ENCODE peak calls at places on chromosomes 11 and 22, in four cellular contexts. K is H9, S is A549, Z is activated B cell treated with CpG ODN at 0.5 μM for 24 hours. T is an unnamed sample.

GRCh38 chr11:33690290-33691050 is 10.2 kb downstream of the C11orf91 start:
- DNase-seq in K (no peak), S (peak), Z (no peak), T (peak)

GRCh38 chr11:1879941-1880720 is 11.6 kb downstream of the PRR33 start:
- DNase-seq in K (no peak), S (no peak), Z (peak), T (peak)

GRCh38 chr11:65792456-65792855 is 5.6 kb downstream of the OVOL1 start:
- DNase-seq in K (no peak), S (no peak), Z (no peak), T (no peak)

GRCh38 chr22:44590291-44590690 is 92.3 kb upstream of the RTL6 start:
- DNase-seq in K (no peak), S (no peak), Z (no peak), T (no peak)

GRCh38 chr22:19688301-19689290 is 25.7 kb upstream of the SEPTIN5 start:
- DNase-seq in K (no peak), S (no peak), Z (no peak), T (no peak)

GRCh38 chr11:89477175-89477574 is 14.0 kb downstream of the NOX4 start:
- DNase-seq in K (peak), S (peak), Z (no peak), T (no peak)

GRCh38 chr22:31728857-31729256 is 21.1 kb downstream of the PRR14L start:
- DNase-seq in K (no peak), S (no peak), Z (no peak), T (no peak)

GRCh38 chr11:59112494-59112893 is 5.5 kb downstream of the FAM111B start:
- DNase-seq in K (no peak), S (no peak), Z (no peak), T (no peak)

GRCh38 chr11:102760355-102761035 is 19.9 kb downstream of the MMP10 start:
- DNase-seq in K (no peak), S (peak), Z (no peak), T (no peak)

GRCh38 chr11:120180571-120181445 is 30.0 kb upstream of the OAF start:
- DNase-seq in K (peak), S (no peak), Z (peak), T (peak)

GRCh38 chr11:112564228-112564955 is 303.7 kb upstream of the PLET1 start:
- DNase-seq in K (no peak), S (no peak), Z (no peak), T (peak)

GRCh38 chr11:119051440-119052162 is 5.4 kb downstream of the HYOU1 start:
- DNase-seq in K (no peak), S (no peak), Z (peak), T (no peak)

GRCh38 chr22:48410536-48410935 is 1417.1 kb downstream of the BRD1 start:
- DNase-seq in K (no peak), S (no peak), Z (no peak), T (no peak)

GRCh38 chr11:42595856-42596255 is 715.9 kb upstream of the API5 start:
- DNase-seq in K (no peak), S (no peak), Z (no peak), T (no peak)

GRCh38 chr11:45737056-45737455 is 67.9 kb upstream of the SLC35C1 start:
- DNase-seq in K (no peak), S (no peak), Z (no peak), T (no peak)

GRCh38 chr22:42091446-42091764 is 833 bp upstream of the NDUFA6 start:
- DNase-seq in K (no peak), S (no peak), Z (no peak), T (no peak)

GRCh38 chr11:19445771-19446170 is 205.0 kb upstream of the E2F8 start:
- DNase-seq in K (no peak), S (no peak), Z (no peak), T (no peak)

GRCh38 chr11:68353118-68353517 is 40.7 kb downstream of the LRP5 start:
- DNase-seq in K (no peak), S (peak), Z (no peak), T (no peak)

GRCh38 chr11:69286358-69287327 is 7.3 kb upstream of the MYEOV start:
- DNase-seq in K (peak), S (no peak), Z (no peak), T (no peak)

GRCh38 chr22:48180631-48181030 is 1418.2 kb downstream of the TBC1D22A start:
- DNase-seq in K (peak), S (no peak), Z (no peak), T (peak)

GRCh38 chr11:120061761-120062560 is 76.0 kb downstream of the TRIM29 start:
- DNase-seq in K (peak), S (no peak), Z (no peak), T (peak)

DNA sequence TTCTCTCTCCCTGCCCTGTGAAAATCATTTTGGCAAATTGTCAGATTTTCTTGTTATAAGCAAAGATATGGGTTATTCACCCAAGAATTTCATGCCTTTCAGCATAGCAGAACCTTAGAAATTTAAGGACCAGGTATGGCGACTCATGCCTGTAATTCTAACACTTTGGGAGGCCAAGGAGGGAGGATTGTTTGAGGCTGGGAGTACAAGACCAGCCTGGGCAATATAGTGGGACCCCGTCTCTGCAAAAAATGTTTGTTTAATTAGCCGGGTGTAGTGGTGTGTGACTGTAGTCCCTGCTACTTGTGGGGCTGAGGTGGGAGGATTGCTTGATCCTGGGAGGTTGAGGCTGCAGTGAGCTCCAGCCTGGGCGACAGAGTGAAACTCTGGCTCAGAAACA is 27.6 kb downstream of the APLP2 start:
- DNase-seq in K (no peak), S (no peak), Z (no peak), T (no peak)
- TF ChIP-seq CTCF in K (no peak), S (no peak), Z (no peak), T (no peak)

GRCh38 chr11:86955111-86955673 is at the start of gene FZD4:
- DNase-seq in K (peak), S (peak), Z (peak), T (peak)
- TF ChIP-seq CTCF in K (no peak), S (no peak), Z (no peak), T (no peak)

GRCh38 chr22:26642465-26643367 is 14.7 kb upstream of the MIAT start:
- DNase-seq in K (peak), S (no peak), Z (no peak), T (no peak)
- TF ChIP-seq CTCF in K (peak), S (no peak), Z (no peak), T (no peak)

DNA sequence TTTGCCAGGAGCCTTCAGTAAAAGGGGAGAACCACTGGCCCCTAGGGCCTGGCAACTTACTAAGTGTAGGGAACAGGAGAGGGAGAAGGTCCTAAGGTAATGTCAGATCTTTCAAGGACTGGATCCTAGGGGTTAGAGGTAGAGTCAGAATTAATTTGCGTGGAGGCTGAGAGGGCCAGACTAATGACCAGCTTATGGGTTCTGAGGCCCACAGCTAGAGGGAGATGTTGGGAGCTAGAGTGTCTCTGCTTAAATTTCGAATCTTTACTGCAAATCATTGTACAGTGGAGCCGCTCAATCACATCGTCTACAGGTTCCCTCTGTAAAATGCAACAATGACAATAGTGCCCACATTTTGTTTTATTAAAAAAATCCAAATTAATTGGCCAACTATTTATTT is 31.4 kb downstream of the CLMP start:
- DNase-seq in K (no peak), S (no peak), Z (no peak), T (no peak)
- TF ChIP-seq CTCF in K (peak), S (no peak), Z (no peak), T (no peak)

GRCh38 chr22:49705631-49706352 is 121.9 kb downstream of the BRD1 start:
- DNase-seq in K (no peak), S (no peak), Z (no peak), T (no peak)

GRCh38 chr22:49704345-49705215 is 123.1 kb downstream of the BRD1 start:
- DNase-seq in K (no peak), S (no peak), Z (no peak), T (no peak)

GRCh38 chr22:49703391-49703926 is 124.2 kb downstream of the BRD1 start:
- DNase-seq in K (no peak), S (no peak), Z (no peak), T (peak)

GRCh38 chr22:49703990-49704344 is 123.7 kb downstream of the BRD1 start:
- DNase-seq in K (no peak), S (no peak), Z (no peak), T (peak)

GRCh38 chr22:49705216-49705600 is 122.5 kb downstream of the BRD1 start:
- DNase-seq in K (no peak), S (no peak), Z (no peak), T (no peak)
- TF ChIP-seq CTCF in K (no peak), S (no peak), Z (no peak), T (no peak)

DNA sequence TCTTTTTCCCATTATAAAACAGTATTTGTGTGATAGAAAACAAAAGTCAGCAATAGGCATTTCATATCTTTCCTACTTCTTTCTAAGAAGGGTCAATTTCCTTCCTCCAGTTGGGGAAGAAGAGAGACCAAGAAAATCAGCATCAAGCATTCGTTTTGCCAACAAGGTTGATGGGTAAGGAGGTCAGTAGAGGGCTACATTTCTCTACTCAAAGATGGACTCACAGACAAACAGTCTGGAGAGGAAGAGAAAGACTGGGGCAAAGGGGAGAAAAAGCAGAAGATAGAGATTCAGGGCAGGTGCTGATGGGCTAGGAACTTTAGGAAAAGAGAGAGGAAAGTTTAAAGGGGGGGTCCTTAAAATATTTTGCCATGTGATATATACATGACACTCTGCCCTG is 8.6 kb upstream of the MTNR1B start:
- DNase-seq in K (no peak), S (no peak), Z (no peak), T (no peak)
- TF ChIP-seq CTCF in K (no peak), S (no peak), Z (no peak), T (no peak)

DNA sequence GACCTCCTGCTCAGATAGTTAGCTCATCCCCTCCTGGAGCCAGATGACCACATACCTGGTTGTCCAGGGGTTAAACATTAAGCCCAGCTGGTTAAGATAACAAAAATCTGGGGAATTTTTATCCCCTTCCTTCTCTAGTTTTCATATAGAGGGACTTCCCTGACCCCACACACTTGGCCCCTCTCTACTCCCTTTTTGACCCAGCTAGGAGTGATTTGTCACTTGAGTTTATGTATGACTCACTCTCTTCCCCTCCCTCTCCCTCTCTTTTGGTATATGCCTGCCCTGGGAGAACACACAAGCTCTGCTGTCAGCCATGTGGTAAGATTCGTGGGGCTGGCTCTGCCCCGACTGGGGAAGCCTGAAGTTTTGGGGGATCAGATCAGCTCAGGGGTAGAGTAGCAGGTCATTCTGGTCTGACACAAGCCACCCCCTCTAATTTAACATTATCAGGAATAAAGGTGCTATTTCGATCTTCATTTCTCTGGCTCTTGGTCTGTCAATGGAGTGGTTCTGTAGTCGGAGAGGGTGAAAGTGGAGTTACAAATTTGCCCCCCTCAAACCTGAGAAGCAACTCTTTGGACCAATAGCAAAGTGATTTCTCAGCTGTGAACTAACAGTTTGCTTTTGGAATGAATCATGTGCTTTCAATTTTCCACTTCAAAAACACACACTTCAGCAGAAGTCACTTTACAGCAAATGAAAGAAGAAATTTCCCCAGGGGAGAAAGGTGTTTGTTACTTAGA is 415.3 kb upstream of the CADM1 start:
- DNase-seq in K (no peak), S (peak), Z (no peak), T (no peak)
- TF ChIP-seq CTCF in K (no peak), S (no peak), Z (no peak), T (no peak)

DNA sequence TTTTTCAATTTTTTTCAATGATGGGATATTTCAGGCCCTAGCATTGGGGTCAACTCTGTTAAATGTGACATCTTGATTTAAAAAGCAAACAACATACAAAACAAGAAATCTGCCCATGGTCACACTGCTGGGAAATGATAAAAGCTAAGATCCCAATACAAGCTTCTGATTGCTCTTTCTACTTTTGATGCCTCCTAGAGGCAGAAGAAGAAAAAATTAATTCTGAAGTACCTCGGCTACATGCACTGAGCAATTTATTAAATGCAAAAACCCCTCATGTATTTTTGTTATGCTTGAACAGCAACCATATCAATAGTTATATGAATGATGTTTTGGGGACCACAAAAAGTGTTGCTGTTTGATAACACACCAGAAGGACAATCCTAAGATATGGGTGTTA is 342.1 kb upstream of the NARS2 start:
- DNase-seq in K (no peak), S (no peak), Z (no peak), T (no peak)
- TF ChIP-seq CTCF in K (no peak), S (no peak), Z (no peak), T (no peak)